ENCODE peak calls at places on chromosomes 3 and 15, in ten cellular contexts. U is heart right ventricle, N is ovary, X is cardiac fibroblast, M is transverse colon, Z is endothelial cell of umbilical vein, G is neural progenitor cell, V is Panc1, F is PC-3, Y is mucosa of descending colon. T is an unnamed sample.

GRCh38 chr15:87816016-87816415 is 440.5 kb downstream of the NTRK3 start:
- DNase-seq in N (no peak), G (no peak), X (peak), M (no peak), F (no peak), Z (no peak), U (no peak), Y (no peak), V (no peak), T (peak)

GRCh38 chr3:35224571-35225280 is 414.6 kb upstream of the ARPP21 start:
- DNase-seq in F (no peak), X (no peak), M (no peak), N (no peak), Z (no peak), G (no peak), V (no peak), Y (no peak), U (no peak), T (no peak)

GRCh38 chr3:38519651-38520050 is 23.5 kb downstream of the EXOG start:
- DNase-seq in Z (no peak), G (no peak), F (no peak), U (no peak), N (no peak), V (no peak), X (no peak), Y (no peak), M (no peak), T (no peak)

GRCh38 chr15:80152896-80153876 is at the start of gene FAH:
- DNase-seq in G (peak), Z (peak), N (peak), X (no peak), Y (peak), F (peak), U (peak), V (no peak), M (peak), T (peak)

GRCh38 chr3:58035512-58035867 is 27.3 kb downstream of the FLNB start:
- DNase-seq in U (no peak), Z (no peak), Y (no peak), G (no peak), M (no peak), F (no peak), V (no peak), N (no peak), X (no peak), T (peak)

GRCh38 chr3:74592359-74592758 is 22.1 kb downstream of the CNTN3 start:
- DNase-seq in Y (no peak), Z (no peak), G (no peak), V (no peak), N (no peak), X (peak), M (no peak), F (no peak), U (no peak), T (peak)

GRCh38 chr15:52558196-52558595 is 10.6 kb downstream of the ARPP19 start:
- DNase-seq in Y (no peak), N (no peak), U (no peak), G (no peak), V (no peak), F (no peak), X (peak), Z (peak), M (no peak), T (peak)

GRCh38 chr3:185936814-185937688 is 763 bp downstream of the TRA2B start:
- DNase-seq in G (peak), U (peak), N (peak), M (peak), X (peak), F (peak), Z (peak), Y (peak), V (peak), T (peak)

GRCh38 chr3:147613710-147614109 is 204.5 kb downstream of the ZIC1 start:
- DNase-seq in Y (no peak), V (no peak), G (no peak), M (no peak), X (no peak), N (no peak), Z (no peak), F (no peak), U (no peak), T (no peak)

GRCh38 chr3:11995061-11995460 is 9.1 kb upstream of the SYN2 start:
- DNase-seq in F (no peak), Z (no peak), Y (no peak), U (no peak), N (no peak), X (no peak), G (peak), V (no peak), M (no peak), T (no peak)

GRCh38 chr15:88232771-88233170 is 23.8 kb downstream of the NTRK3 start:
- DNase-seq in N (no peak), Z (no peak), V (no peak), Y (no peak), F (no peak), G (no peak), U (no peak), X (no peak), M (no peak), T (no peak)

GRCh38 chr15:39579487-39580116 is 1.3 kb upstream of the THBS1 start:
- DNase-seq in G (peak), U (peak), X (peak), M (peak), N (peak), F (peak), V (peak), Z (peak), Y (peak), T (peak)

GRCh38 chr15:99283739-99284138 is 32.5 kb downstream of the LRRC28 start:
- DNase-seq in Z (peak), Y (no peak), G (no peak), U (no peak), V (no peak), N (no peak), X (no peak), F (no peak), M (no peak), T (no peak)

GRCh38 chr3:8737823-8738222 is 4.2 kb downstream of the CAV3 start:
- DNase-seq in V (no peak), M (no peak), F (no peak), Z (no peak), X (no peak), U (no peak), N (no peak), Y (no peak), G (no peak), T (no peak)
- H3K4me3 ChIP-seq in V (no peak), M (no peak), F (no peak), Z (no peak), X (no peak), U (no peak), N (no peak), Y (no peak), G (no peak), T (no peak)

DNA sequence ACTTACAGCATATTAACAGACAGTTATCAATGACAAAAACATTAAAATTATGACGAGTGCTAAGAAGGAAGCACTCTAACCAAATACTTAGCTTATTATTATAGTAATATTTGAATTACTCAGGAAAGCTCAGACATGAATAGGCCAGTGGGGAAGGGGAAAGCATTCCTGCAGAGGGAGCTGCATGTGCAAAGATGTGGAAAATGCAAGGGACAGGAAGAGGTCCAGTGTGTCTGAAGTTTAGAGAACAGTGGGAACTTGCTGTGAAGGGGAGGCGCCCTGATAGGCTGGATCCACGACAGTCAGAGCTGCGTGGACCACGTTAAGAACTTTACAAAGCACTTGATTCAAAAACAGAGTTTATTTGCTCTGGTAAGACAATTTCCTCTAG is 1.2 kb upstream of the SPICE1 start:
- DNase-seq in G (peak), M (peak), X (peak), N (no peak), Z (peak), U (peak), F (peak), Y (peak), V (no peak), T (no peak)
- TF ChIP-seq CTCF in G (no peak), M (no peak), X (no peak), N (no peak), Z (no peak), U (peak), F (peak), Y (no peak), V (peak), T (peak)

GRCh38 chr3:104549099-104549714 is 817.5 kb upstream of the ALCAM start:
- DNase-seq in U (no peak), Z (no peak), F (peak), Y (no peak), N (no peak), V (no peak), M (no peak), G (no peak), X (no peak), T (no peak)
- H3K4me3 ChIP-seq in U (no peak), Z (no peak), F (no peak), Y (no peak), N (no peak), V (no peak), M (no peak), G (no peak), X (no peak), T (no peak)

DNA sequence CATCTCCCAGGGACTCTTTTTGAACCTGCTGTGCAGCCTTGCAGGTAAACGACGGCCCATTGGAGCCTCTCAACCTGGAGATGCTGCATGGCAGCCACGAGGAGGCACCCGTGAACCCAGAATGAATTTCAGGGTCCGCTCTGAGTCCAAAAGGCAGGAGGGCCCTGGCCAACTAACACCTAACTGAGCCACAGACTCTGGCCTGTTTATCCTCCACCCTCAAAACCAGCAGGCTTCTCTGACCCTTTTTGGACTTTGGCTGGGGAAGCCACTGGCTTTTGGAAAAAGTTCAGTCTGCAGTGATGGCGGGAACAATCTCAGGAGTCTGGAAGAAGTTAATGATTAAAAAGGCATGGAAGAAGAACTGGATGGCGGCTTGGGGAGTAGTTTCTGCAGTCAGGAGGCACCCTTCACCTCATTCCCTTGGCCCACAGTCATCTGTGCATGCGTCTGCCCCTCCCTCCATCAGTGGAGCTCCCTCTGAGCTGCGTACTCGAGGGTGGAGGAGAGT is 4.1 kb downstream of the PXYLP1 start:
- DNase-seq in G (no peak), M (peak), F (no peak), X (no peak), Y (peak), Z (no peak), U (no peak), N (no peak), V (no peak), T (no peak)
- TF ChIP-seq CTCF in G (no peak), M (peak), F (no peak), X (no peak), Y (no peak), Z (no peak), U (peak), N (no peak), V (peak), T (no peak)

GRCh38 chr15:26974120-26974780 is 3.3 kb downstream of the GABRG3 start:
- DNase-seq in N (no peak), Z (no peak), F (peak), X (peak), G (peak), U (no peak), Y (no peak), V (peak), M (no peak), T (peak)

GRCh38 chr15:26972636-26973035 is 1.7 kb downstream of the GABRG3 start:
- DNase-seq in X (no peak), V (no peak), F (no peak), Z (no peak), N (no peak), Y (no peak), G (no peak), M (no peak), U (no peak), T (no peak)

GRCh38 chr15:26970712-26971210 is at the start of gene GABRG3:
- DNase-seq in V (no peak), G (peak), X (no peak), N (no peak), Y (no peak), F (peak), U (no peak), Z (no peak), M (no peak), T (no peak)

GRCh38 chr15:26967719-26968269 is 3.2 kb upstream of the GABRG3 start:
- DNase-seq in F (no peak), U (no peak), M (no peak), G (peak), X (no peak), N (no peak), V (no peak), Z (no peak), Y (no peak), T (peak)

GRCh38 chr15:26971303-26972018 is 480 bp downstream of the GABRG3 start:
- DNase-seq in X (no peak), M (no peak), F (no peak), G (peak), V (no peak), Z (no peak), N (no peak), Y (no peak), U (no peak), T (no peak)
- H3K4me3 ChIP-seq in X (no peak), M (no peak), F (peak), G (peak), V (no peak), Z (no peak), N (no peak), Y (no peak), U (no peak), T (no peak)

GRCh38 chr3:190877925-190878324 is 15.4 kb upstream of the GMNC start:
- DNase-seq in G (no peak), U (no peak), N (no peak), X (no peak), Z (no peak), M (no peak), F (no peak), V (no peak), Y (no peak), T (no peak)
- TF ChIP-seq CTCF in G (peak), U (no peak), N (no peak), X (peak), Z (no peak), M (no peak), F (peak), V (peak), Y (no peak), T (no peak)

DNA sequence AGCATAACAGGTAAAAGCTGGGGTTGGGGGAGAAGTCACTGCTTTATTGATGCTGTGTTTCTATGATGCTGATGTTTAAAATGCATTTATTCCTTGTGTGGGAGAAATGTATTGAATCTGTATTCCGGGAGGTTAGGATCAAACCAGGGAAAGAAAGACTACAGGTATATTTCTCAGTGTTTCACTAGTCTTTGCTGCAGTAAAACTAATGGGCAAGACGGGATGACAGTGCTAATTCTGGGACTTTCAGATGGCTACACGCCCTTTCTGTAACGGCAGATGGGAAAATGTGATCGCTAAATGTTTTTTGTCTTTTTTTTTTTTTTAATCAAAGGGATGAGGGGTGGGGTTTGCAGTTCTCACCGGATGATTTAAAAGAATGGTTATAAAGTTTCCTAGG is 392 bp downstream of the CNTN6 start:
- DNase-seq in M (no peak), Z (no peak), V (no peak), F (no peak), G (no peak), Y (no peak), N (no peak), X (no peak), U (no peak), T (no peak)
- H3K4me3 ChIP-seq in M (no peak), Z (no peak), V (no peak), F (no peak), G (peak), Y (no peak), N (no peak), X (no peak), U (no peak), T (no peak)

GRCh38 chr15:58058729-58059128 is 6.8 kb downstream of the ALDH1A2 start:
- DNase-seq in F (no peak), X (no peak), V (no peak), Z (no peak), Y (no peak), N (no peak), U (no peak), G (no peak), M (no peak), T (no peak)

GRCh38 chr15:58057559-58057958 is 8.0 kb downstream of the ALDH1A2 start:
- DNase-seq in M (no peak), Y (no peak), N (no peak), F (peak), U (no peak), G (no peak), X (no peak), V (no peak), Z (no peak), T (no peak)

GRCh38 chr15:58053236-58054153 is 12.0 kb downstream of the ALDH1A2 start:
- DNase-seq in N (no peak), X (no peak), F (no peak), U (no peak), G (peak), M (no peak), Y (no peak), Z (no peak), V (no peak), T (no peak)

GRCh38 chr15:58058068-58058467 is 7.4 kb downstream of the ALDH1A2 start:
- DNase-seq in Z (no peak), X (no peak), G (no peak), U (no peak), M (no peak), N (no peak), V (no peak), Y (no peak), F (no peak), T (no peak)

DNA sequence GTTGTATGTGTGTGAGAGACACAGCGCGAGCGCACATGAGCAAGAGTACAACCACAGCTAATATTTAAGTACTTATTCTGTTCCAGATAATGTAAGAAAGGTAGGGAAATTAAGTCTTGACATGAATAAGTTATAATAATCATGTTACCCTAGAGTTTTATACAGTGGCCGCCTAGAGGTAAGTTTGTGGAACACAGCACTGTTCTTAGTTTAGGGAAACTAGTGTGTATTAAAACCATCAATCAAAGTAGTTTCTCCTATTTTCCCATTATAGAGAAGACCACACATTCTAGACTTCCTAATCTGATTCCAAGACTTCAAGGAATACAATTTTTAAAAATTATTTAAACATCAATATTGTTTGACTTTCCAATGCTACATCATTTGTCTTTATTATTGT is 9.5 kb downstream of the ALDH1A2 start:
- DNase-seq in N (no peak), Y (no peak), Z (no peak), X (no peak), F (no peak), V (no peak), G (no peak), M (no peak), U (no peak), T (no peak)
- TF ChIP-seq CTCF in N (no peak), Y (no peak), Z (no peak), X (peak), F (peak), V (peak), G (peak), M (peak), U (no peak), T (peak)